ENCODE peak calls at places on chromosomes 11 and 22, in four cellular contexts. S is NT2/D1, Y is suprapubic skin, P is pancreas. O is an unnamed sample.

GRCh38 chr22:38412435-38413084 is 42.4 kb downstream of the KCNJ4 start:
- DNase-seq in S (no peak), Y (peak; percentile 59), P (peak; percentile 44), O (peak; percentile 68)

GRCh38 chr11:76667856-76668255 is 2.7 kb downstream of the LRRC32 start:
- DNase-seq in S (no peak), Y (peak; percentile 44), P (no peak), O (peak; percentile 38)

GRCh38 chr22:28018461-28018927 is 99.4 kb upstream of the PITPNB start:
- DNase-seq in S (no peak), Y (peak; percentile 40), P (no peak), O (peak; percentile 41)

GRCh38 chr11:130531061-130531460 is 82.6 kb downstream of the ADAMTS15 start:
- DNase-seq in S (no peak), Y (no peak), P (no peak), O (no peak)

GRCh38 chr22:32165692-32166091 is 6.6 kb upstream of the C22orf42 start:
- DNase-seq in S (no peak), Y (no peak), P (no peak), O (no peak)

GRCh38 chr22:20438066-20438677 is 547 bp upstream of the SCARF2 start:
- DNase-seq in S (no peak), Y (peak; percentile 62), P (no peak), O (peak; percentile 67)

GRCh38 chr11:19660076-19660475 is 52.6 kb upstream of the NAV2 start:
- DNase-seq in S (no peak), Y (no peak), P (no peak), O (no peak)

GRCh38 chr11:119315139-119316016 is 1.6 kb downstream of the MCAM start:
- DNase-seq in S (no peak), Y (peak; percentile 71), P (peak; percentile 62), O (no peak)

GRCh38 chr11:34179026-34179675 is 73.7 kb downstream of the NAT10 start:
- DNase-seq in S (no peak), Y (no peak), P (no peak), O (no peak)

GRCh38 chr11:110428956-110429613 is 663 bp upstream of the FDX1 start:
- DNase-seq in S (no peak), Y (no peak), P (no peak), O (no peak)

GRCh38 chr22:33785283-33785991 is 134.8 kb downstream of the LARGE1 start:
- DNase-seq in S (no peak), Y (no peak), P (no peak), O (no peak)

GRCh38 chr11:31045335-31045734 is 324.2 kb downstream of the DCDC1 start:
- DNase-seq in S (no peak), Y (no peak), P (no peak), O (no peak)

GRCh38 chr11:119734788-119735187 is 5.8 kb upstream of the NECTIN1 start:
- DNase-seq in S (no peak), Y (no peak), P (no peak), O (no peak)

GRCh38 chr22:20002661-20003060 is 14.0 kb downstream of the ARVCF start:
- DNase-seq in S (no peak), Y (no peak), P (no peak), O (no peak)

GRCh38 chr11:78315724-78316123 is 101.9 kb downstream of the GAB2 start:
- DNase-seq in S (no peak), Y (no peak), P (no peak), O (no peak)
- H3K4me1 ChIP-seq in S (no peaks in the 10 kb centered on the region), Y (peaks cover 58% of the 10 kb centered on the region), P (peaks cover 3% of the 10 kb centered on the region), O (peaks cover 46% of the 10 kb centered on the region)

GRCh38 chr11:91947215-91947614 is 277.4 kb upstream of the FAT3 start:
- DNase-seq in S (no peak), Y (no peak), P (no peak), O (no peak)

GRCh38 chr11:91952056-91952455 is 272.6 kb upstream of the FAT3 start:
- DNase-seq in S (no peak), Y (no peak), P (no peak), O (no peak)

DNA sequence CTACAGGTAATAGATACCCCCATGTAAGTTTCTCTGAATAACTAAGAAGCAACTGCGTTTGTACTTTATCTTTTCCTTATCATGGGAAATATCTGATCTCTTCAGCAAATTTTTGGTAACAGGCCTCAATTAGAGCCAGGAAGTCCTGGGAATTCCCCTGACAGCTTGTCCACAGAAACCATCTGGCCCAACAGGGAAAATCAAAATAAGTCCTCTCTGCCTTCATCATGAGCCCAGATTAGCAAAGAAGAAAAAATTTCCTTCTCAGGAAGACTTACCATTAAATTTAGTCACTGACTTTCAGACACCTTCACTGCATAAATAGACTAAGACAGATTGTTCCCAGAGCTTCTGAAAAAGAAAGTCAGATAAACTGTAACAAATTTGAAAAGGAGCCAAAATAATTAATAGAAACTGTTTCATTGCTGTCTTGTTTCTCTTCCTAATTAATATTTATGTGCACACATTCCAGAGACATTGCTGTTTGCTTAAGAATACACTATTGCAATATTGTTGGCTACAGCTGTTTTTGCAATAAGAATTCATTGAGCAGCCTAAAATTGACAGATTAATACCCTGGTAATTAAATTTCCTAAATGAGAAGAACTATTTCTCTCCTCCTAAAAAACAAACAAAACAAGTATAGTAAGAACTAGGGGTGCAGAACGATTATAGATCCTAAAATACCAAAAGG is 278.1 kb upstream of the FAT3 start:
- DNase-seq in S (no peak), Y (no peak), P (no peak), O (no peak)
- H3K9me3 ChIP-seq in S (no peaks in the 10 kb centered on the region), Y (no peaks in the 10 kb centered on the region), P (no peaks in the 10 kb centered on the region), O (no peaks in the 10 kb centered on the region)

DNA sequence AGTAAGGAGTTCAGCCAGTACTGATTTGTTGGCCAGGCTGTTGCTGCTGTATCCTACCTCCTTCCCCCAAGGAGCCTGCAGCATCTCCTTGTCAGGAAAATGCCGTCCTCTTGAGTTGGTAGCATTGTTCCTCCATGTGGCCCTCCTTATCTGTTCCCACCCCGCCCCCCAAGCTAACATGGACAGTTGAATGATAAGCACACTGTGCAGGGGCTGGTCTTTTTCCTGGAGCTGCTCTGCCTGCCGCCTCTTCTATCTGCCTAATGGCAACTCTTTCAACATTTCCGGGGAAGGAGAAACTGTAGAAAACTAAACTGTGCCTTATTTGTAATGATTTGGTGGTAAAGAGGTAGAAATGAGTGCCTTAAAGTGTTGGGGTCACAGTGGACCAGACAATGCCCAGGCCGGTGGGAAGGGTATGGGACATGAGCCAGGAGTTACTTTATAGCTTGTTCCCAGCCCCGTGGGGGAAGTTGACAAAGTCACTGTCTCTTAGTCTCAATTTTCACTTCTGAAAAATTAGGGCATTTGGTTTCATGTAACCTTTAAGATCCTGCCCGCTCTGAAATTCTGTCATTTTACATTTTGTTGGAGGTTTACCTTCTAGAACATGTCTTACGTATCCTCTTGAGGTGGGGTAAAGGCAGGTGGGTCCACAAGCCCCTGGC is 4.5 kb downstream of the FAM118A start:
- DNase-seq in S (no peak), Y (no peak), P (no peak), O (no peak)
- H3K4me1 ChIP-seq in S (peaks cover 7% of the 10 kb centered on the region), Y (peaks cover 52% of the 10 kb centered on the region), P (no peaks in the 10 kb centered on the region), O (peaks cover 35% of the 10 kb centered on the region)

DNA sequence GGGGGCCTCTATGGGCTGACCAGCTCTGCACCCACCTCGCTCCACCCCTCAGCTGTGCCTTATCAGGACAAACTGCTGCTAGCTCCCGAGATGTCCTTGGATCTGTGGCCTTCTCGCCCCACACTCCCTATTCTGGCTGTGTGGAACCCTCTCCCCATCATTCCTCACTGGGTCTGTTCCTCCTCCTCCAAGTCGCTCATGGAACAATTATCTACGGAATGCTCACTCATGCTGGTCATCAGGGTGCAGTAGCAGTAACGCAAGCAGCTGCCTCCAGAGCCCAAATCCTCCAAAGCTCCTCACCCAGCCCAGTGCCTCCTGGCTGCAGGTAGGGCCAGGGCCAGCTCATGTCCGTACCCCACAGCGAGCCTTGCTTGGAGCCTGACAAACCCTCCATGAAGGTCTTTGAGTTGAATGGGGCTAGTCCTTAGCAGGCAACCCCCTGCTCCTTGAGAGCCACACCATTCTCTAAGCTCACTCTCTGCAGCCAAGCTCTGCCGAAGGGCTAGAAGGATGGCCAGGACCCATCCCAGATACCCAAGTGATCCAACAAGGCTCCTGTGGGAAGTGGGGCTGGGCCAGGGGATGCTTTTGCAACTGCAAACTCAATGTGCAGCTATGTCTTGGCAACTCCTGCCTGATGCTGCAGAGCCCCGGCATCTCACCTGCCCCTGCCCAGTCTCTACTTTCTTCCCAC is 977.8 kb downstream of the TBC1D22A start:
- DNase-seq in S (no peak), Y (no peak), P (no peak), O (no peak)
- H3K9me3 ChIP-seq in S (no peaks in the 10 kb centered on the region), Y (no peaks in the 10 kb centered on the region), P (no peaks in the 10 kb centered on the region), O (no peaks in the 10 kb centered on the region)

GRCh38 chr11:1922411-1923113 is 3.1 kb downstream of the TNNT3 start:
- DNase-seq in S (no peak), Y (no peak), P (no peak), O (no peak)
- H3K4me1 ChIP-seq in S (peaks cover 23% of the 10 kb centered on the region), Y (peaks cover 45% of the 10 kb centered on the region), P (no peaks in the 10 kb centered on the region), O (no peaks in the 10 kb centered on the region)

GRCh38 chr22:16960220-16960883 is 47.7 kb downstream of the GAB4 start:
- DNase-seq in S (no peak), Y (no peak), P (no peak), O (no peak)

GRCh38 chr22:16958475-16958874 is 49.5 kb downstream of the GAB4 start:
- DNase-seq in S (no peak), Y (no peak), P (no peak), O (no peak)

GRCh38 chr22:16960884-16961249 is 47.2 kb downstream of the GAB4 start:
- DNase-seq in S (no peak), Y (no peak), P (no peak), O (no peak)

GRCh38 chr22:16957781-16958180 is 50.2 kb downstream of the GAB4 start:
- DNase-seq in S (no peak), Y (no peak), P (no peak), O (no peak)

GRCh38 chr22:16959345-16959930 is 48.6 kb downstream of the GAB4 start:
- DNase-seq in S (no peak), Y (no peak), P (no peak), O (no peak)
- H3K9me3 ChIP-seq in S (no peaks in the 10 kb centered on the region), Y (no peaks in the 10 kb centered on the region), P (no peaks in the 10 kb centered on the region), O (no peaks in the 10 kb centered on the region)

DNA sequence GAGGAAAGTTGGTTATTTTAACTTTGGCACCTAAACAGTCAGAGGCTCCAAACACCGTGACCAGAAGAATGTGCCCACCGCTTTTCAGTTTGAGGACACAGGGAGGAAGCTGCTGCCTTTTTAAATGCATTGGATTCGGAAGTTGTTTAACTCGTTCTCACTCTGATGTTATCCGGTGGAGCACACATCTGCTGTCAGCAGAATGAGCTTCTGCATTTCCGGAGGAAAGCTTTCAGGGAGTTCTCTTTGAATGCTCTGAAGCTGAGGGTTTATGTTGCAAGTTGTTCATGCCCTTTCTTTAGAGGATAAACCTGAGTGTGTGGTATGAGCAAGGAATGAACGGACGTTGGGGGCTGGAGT is 64.1 kb downstream of the PPFIBP2 start:
- DNase-seq in S (no peak), Y (no peak), P (no peak), O (no peak)
- H3K4me1 ChIP-seq in S (peaks cover 26% of the 10 kb centered on the region), Y (peaks cover 82% of the 10 kb centered on the region), P (no peaks in the 10 kb centered on the region), O (peaks cover 56% of the 10 kb centered on the region)

O was measured in upper lobe of right lung.